ENCODE peak calls at places on chromosome 19, in five cellular contexts. One of them, this sample, is unnamed.

GRCh38 chr19:23099966-23100365 is 16.9 kb upstream of the ZNF730 start:
- DNase-seq in AG09309: no peak
- DNase-seq in cardiac fibroblast: no peak
- DNase-seq in ascending aorta: no peak
- DNase-seq in body of pancreas: no peak
- DNase-seq in this sample: no peak

GRCh38 chr19:19540707-19541515 is 2.8 kb downstream of the CILP2 start:
- DNase-seq in AG09309: no peak
- DNase-seq in cardiac fibroblast: peak; percentile 37
- DNase-seq in ascending aorta: no peak
- DNase-seq in body of pancreas: peak; percentile 59
- DNase-seq in this sample: no peak

GRCh38 chr19:18231775-18232174 is 5.5 kb upstream of the PDE4C start:
- DNase-seq in AG09309: no peak
- DNase-seq in cardiac fibroblast: no peak
- DNase-seq in ascending aorta: no peak
- DNase-seq in body of pancreas: no peak
- DNase-seq in this sample: no peak

GRCh38 chr19:52662631-52663030 is 24.5 kb upstream of the ZNF83 start:
- DNase-seq in AG09309: no peak
- DNase-seq in cardiac fibroblast: no peak
- DNase-seq in ascending aorta: no peak
- DNase-seq in body of pancreas: no peak
- DNase-seq in this sample: no peak

GRCh38 chr19:40143612-40144011 is 47.6 kb upstream of the MAP3K10 start:
- DNase-seq in AG09309: no peak
- DNase-seq in cardiac fibroblast: no peak
- DNase-seq in ascending aorta: no peak
- DNase-seq in body of pancreas: no peak
- DNase-seq in this sample: no peak

GRCh38 chr19:13146763-13147563 is 3.2 kb downstream of the STX10 start:
- DNase-seq in AG09309: no peak
- DNase-seq in cardiac fibroblast: peak; percentile 79
- DNase-seq in ascending aorta: no peak
- DNase-seq in body of pancreas: no peak
- DNase-seq in this sample: no peak

GRCh38 chr19:17716309-17716929 is 2.9 kb upstream of the MAP1S start:
- DNase-seq in AG09309: no peak
- DNase-seq in cardiac fibroblast: no peak
- DNase-seq in ascending aorta: no peak
- DNase-seq in body of pancreas: no peak
- DNase-seq in this sample: no peak

GRCh38 chr19:49850221-49850486 is 805 bp upstream of the PTOV1 start:
- DNase-seq in AG09309: no peak
- DNase-seq in cardiac fibroblast: no peak
- DNase-seq in ascending aorta: no peak
- DNase-seq in body of pancreas: no peak
- DNase-seq in this sample: no peak

GRCh38 chr19:49390978-49391304 is 2.9 kb downstream of the KASH5 start:
- DNase-seq in AG09309: no peak
- DNase-seq in cardiac fibroblast: no peak
- DNase-seq in ascending aorta: no peak
- DNase-seq in body of pancreas: peak; percentile 88
- DNase-seq in this sample: no peak

GRCh38 chr19:54138777-54139256 is 1.3 kb downstream of the CNOT3 start:
- DNase-seq in AG09309: no peak
- DNase-seq in cardiac fibroblast: no peak
- DNase-seq in ascending aorta: no peak
- DNase-seq in body of pancreas: no peak
- DNase-seq in this sample: no peak

GRCh38 chr19:13082192-13083007 is 20.3 kb downstream of the LYL1 start:
- DNase-seq in AG09309: no peak
- DNase-seq in cardiac fibroblast: peak; percentile 32
- DNase-seq in ascending aorta: no peak
- DNase-seq in body of pancreas: peak; percentile 26
- DNase-seq in this sample: no peak

GRCh38 chr19:23065306-23065705 is 51.5 kb upstream of the ZNF730 start:
- DNase-seq in AG09309: no peak
- DNase-seq in cardiac fibroblast: no peak
- DNase-seq in ascending aorta: no peak
- DNase-seq in body of pancreas: no peak
- DNase-seq in this sample: no peak

GRCh38 chr19:23810496-23810895 is 51.8 kb upstream of the ZNF681 start:
- DNase-seq in AG09309: no peak
- DNase-seq in cardiac fibroblast: no peak
- DNase-seq in ascending aorta: no peak
- DNase-seq in body of pancreas: no peak
- DNase-seq in this sample: no peak

GRCh38 chr19:48645652-48646191 is at the start of gene CA11:
- DNase-seq in AG09309: no peak
- DNase-seq in cardiac fibroblast: no peak
- DNase-seq in ascending aorta: no peak
- DNase-seq in body of pancreas: no peak
- DNase-seq in this sample: no peak

GRCh38 chr19:35015576-35016351 is 14.5 kb upstream of the SCN1B start:
- DNase-seq in AG09309: no peak
- DNase-seq in cardiac fibroblast: no peak
- DNase-seq in ascending aorta: no peak
- DNase-seq in body of pancreas: peak; percentile 29
- DNase-seq in this sample: no peak

GRCh38 chr19:35609881-35610353 is 2.6 kb upstream of the HAUS5 start:
- DNase-seq in AG09309: no peak
- DNase-seq in cardiac fibroblast: no peak
- DNase-seq in ascending aorta: no peak
- DNase-seq in body of pancreas: no peak
- DNase-seq in this sample: no peak

GRCh38 chr19:31516756-31517155 is 167.5 kb upstream of the TSHZ3 start:
- DNase-seq in AG09309: no peak
- DNase-seq in cardiac fibroblast: no peak
- DNase-seq in ascending aorta: no peak
- DNase-seq in body of pancreas: no peak
- DNase-seq in this sample: no peak

GRCh38 chr19:7355151-7355845 is 6.6 kb downstream of the ARHGEF18 start:
- DNase-seq in AG09309: peak; percentile 46
- DNase-seq in cardiac fibroblast: peak; percentile 47
- DNase-seq in ascending aorta: no peak
- DNase-seq in body of pancreas: no peak
- DNase-seq in this sample: no peak
- H3K4me3 ChIP-seq in AG09309: no peak overlapping the region
- H3K4me3 ChIP-seq in cardiac fibroblast: no peak overlapping the region
- H3K4me3 ChIP-seq in ascending aorta: no peak overlapping the region
- H3K4me3 ChIP-seq in body of pancreas: no peak overlapping the region
- H3K4me3 ChIP-seq in this sample: no peak overlapping the region

GRCh38 chr19:41532526-41532925 is 43.4 kb upstream of the CEACAM21 start:
- DNase-seq in AG09309: no peak
- DNase-seq in cardiac fibroblast: no peak
- DNase-seq in ascending aorta: no peak
- DNase-seq in body of pancreas: no peak
- DNase-seq in this sample: no peak

GRCh38 chr19:41530761-41531301 is 45.1 kb upstream of the CEACAM21 start:
- DNase-seq in AG09309: no peak
- DNase-seq in cardiac fibroblast: peak; percentile 66
- DNase-seq in ascending aorta: no peak
- DNase-seq in body of pancreas: no peak
- DNase-seq in this sample: peak; percentile 57

GRCh38 chr19:41530184-41530534 is 45.8 kb upstream of the CEACAM21 start:
- DNase-seq in AG09309: no peak
- DNase-seq in cardiac fibroblast: no peak
- DNase-seq in ascending aorta: no peak
- DNase-seq in body of pancreas: no peak
- DNase-seq in this sample: no peak

GRCh38 chr19:41533691-41534090 is 42.3 kb upstream of the CEACAM21 start:
- DNase-seq in AG09309: no peak
- DNase-seq in cardiac fibroblast: no peak
- DNase-seq in ascending aorta: no peak
- DNase-seq in body of pancreas: no peak
- DNase-seq in this sample: no peak

DNA sequence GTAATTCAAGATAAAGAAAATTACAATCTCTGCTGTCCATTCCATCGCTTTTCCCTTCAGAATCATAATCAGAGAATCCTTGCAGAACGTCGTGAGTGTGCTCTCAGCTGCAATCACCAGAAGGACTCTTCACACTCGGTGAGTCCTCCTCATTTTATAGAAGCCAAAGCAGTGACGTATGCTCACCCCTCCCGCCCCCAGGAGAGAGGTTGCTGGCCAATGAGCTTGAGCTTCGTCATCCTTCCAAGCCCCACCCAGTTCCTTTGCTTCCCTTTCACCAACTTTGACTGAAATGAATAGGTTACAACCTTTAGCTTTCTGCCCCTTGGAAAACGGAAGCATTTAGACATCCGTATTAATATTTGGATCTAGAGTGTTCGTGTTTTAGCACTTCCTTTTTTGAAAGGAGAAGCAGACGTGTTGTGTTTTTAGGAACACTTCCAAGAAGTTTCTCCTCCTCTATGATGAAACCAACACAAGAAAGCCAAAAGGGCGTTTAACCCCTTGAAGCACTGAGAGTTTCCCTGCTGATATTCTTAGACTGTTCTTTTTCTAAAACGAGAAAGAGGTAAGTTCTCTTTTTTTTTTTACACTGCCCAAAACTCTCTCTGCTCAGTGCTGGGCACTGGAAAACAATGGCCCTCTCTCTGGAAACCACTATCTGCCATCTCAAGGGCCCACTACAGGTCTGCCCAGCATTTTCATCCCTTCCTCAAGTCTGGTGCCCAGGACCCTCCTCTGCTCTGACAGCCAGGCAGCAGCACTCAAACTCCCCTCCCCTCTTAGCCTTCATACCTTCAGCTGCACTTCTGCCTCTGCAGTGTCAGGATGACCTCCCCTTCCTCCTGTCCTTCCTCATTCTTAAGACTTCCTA is 44.3 kb upstream of the CEACAM21 start:
- DNase-seq in AG09309: no peak
- DNase-seq in cardiac fibroblast: peak; percentile 92
- DNase-seq in ascending aorta: peak; percentile 85
- DNase-seq in body of pancreas: peak; percentile 59
- DNase-seq in this sample: peak; percentile 90
- H3K4me3 ChIP-seq in AG09309: no peak overlapping the region
- H3K4me3 ChIP-seq in cardiac fibroblast: peak overlapping the region; percentile 11
- H3K4me3 ChIP-seq in ascending aorta: no peak overlapping the region
- H3K4me3 ChIP-seq in body of pancreas: no peak overlapping the region
- H3K4me3 ChIP-seq in this sample: peak overlapping the region; percentile 64

DNA sequence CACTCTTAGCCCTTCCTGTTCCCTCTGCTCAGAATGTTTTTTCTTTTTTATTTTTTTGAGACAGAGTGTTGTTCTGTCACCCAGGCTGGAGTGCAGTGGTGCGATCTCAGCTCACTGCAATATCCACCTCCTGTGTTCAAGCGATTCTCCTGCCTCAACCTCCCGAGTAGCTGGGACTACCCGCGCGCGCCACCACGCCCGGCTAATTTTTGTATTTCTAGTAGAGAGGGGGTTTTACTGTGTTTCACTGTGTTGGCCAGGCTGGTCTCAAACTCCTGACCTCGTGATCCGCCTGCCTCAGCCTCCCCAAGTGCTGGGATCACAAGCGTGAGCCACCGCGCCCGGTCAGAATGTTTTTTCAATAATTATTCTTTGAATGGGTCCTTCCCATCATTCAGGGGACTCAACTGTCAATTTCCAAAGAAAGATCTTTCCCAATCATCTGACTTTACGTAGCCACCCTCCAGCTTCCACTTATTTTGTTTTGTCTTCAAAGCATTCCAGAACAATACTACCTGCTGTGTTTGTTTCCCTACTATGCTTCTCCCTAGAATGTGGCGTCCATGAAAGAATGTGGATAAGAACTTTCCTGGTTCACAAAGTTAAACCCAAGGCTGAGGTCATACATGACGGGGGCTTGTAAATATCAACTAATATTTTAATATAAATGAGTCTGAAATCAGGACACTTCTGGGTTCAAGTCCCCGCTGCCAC is 1.2 kb downstream of the NDUFA7 start:
- DNase-seq in AG09309: no peak
- DNase-seq in cardiac fibroblast: no peak
- DNase-seq in ascending aorta: no peak
- DNase-seq in body of pancreas: no peak
- DNase-seq in this sample: no peak
- H3K4me3 ChIP-seq in AG09309: peak overlapping the region; percentile 100
- H3K4me3 ChIP-seq in cardiac fibroblast: peak overlapping the region; percentile 98
- H3K4me3 ChIP-seq in ascending aorta: peak overlapping the region; percentile 64
- H3K4me3 ChIP-seq in body of pancreas: no peak overlapping the region
- H3K4me3 ChIP-seq in this sample: peak overlapping the region; percentile 66

GRCh38 chr19:1173845-1174809 is at the start of gene SBNO2:
- DNase-seq in AG09309: no peak
- DNase-seq in cardiac fibroblast: peak; percentile 88
- DNase-seq in ascending aorta: peak; percentile 93
- DNase-seq in body of pancreas: peak; percentile 91
- DNase-seq in this sample: peak; percentile 88

GRCh38 chr19:1173160-1173844 is 766 bp downstream of the SBNO2 start:
- DNase-seq in AG09309: no peak
- DNase-seq in cardiac fibroblast: no peak
- DNase-seq in ascending aorta: no peak
- DNase-seq in body of pancreas: no peak
- DNase-seq in this sample: no peak

GRCh38 chr19:1175020-1175419 is 952 bp upstream of the SBNO2 start:
- DNase-seq in AG09309: no peak
- DNase-seq in cardiac fibroblast: no peak
- DNase-seq in ascending aorta: no peak
- DNase-seq in body of pancreas: no peak
- DNase-seq in this sample: no peak

GRCh38 chr19:1181606-1182005 is 7.5 kb upstream of the SBNO2 start:
- DNase-seq in AG09309: no peak
- DNase-seq in cardiac fibroblast: no peak
- DNase-seq in ascending aorta: no peak
- DNase-seq in body of pancreas: peak; percentile 82
- DNase-seq in this sample: peak; percentile 88

DNA sequence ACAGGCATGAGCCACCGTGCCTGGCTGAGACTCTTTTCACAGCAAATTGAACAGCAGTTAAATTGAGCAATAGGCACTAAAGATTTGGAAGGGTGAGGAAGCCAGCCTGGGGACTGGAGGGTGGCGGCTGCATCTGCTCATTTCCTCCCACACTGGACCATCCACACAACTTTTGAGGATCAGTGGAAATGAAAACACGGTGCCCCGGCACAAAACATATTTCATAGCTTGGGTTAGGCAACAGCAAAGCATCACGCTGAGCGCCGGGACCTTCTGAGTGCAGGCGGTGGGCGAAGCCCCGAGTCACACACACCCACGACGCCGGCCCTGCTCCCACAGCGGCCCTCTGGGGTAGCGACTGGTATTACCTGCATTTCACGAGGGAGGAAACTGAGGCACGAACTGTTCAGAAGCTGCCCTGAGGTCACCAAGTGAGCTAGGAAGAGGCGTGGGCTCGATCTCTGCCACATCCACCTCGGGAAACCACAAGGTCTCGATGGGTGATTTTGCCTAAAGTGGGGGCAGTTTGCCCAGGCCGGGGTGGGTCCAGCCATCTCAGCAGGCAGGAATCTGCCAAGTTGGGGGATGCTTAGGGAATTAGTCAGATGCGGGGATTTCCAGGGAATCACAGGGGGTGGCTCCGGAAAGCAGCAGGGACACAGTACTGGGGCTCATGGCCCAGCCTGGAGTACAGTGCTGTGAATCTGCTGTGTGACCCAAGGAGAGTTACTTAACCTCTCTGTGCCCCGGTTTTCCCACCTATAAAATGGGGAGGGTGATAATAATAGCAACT is 3.5 kb upstream of the SBNO2 start:
- DNase-seq in AG09309: peak; percentile 93
- DNase-seq in cardiac fibroblast: peak; percentile 98
- DNase-seq in ascending aorta: peak; percentile 85
- DNase-seq in body of pancreas: no peak
- DNase-seq in this sample: no peak
- H3K4me3 ChIP-seq in AG09309: peak overlapping the region; percentile 17
- H3K4me3 ChIP-seq in cardiac fibroblast: no peak overlapping the region
- H3K4me3 ChIP-seq in ascending aorta: no peak overlapping the region
- H3K4me3 ChIP-seq in body of pancreas: no peak overlapping the region
- H3K4me3 ChIP-seq in this sample: no peak overlapping the region

This sample was measured in breast epithelium.